ENCODE peak calls at places on chromosomes 12 and 14, in four cellular contexts. P is GM10248, Y is A172, R is amniotic stem cell. G is an unnamed sample.

GRCh38 chr12:51959211-51959610 is 7.7 kb downstream of the ACVR1B start:
- DNase-seq in P (no peak), Y (no peak), R (no peak), G (no peak)

GRCh38 chr12:109989380-109989779 is 6.8 kb downstream of the GIT2 start:
- DNase-seq in P (no peak), Y (no peak), R (no peak), G (no peak)

GRCh38 chr14:90384543-90384911 is 12.3 kb upstream of the CALM1 start:
- DNase-seq in P (no peak), Y (no peak), R (no peak), G (no peak)

GRCh38 chr12:121365416-121366062 is 13.3 kb upstream of the ANAPC5 start:
- DNase-seq in P (no peak), Y (no peak), R (no peak), G (no peak)

GRCh38 chr12:99453831-99454538 is 193.6 kb upstream of the GARIN6 start:
- DNase-seq in P (no peak), Y (no peak), R (no peak), G (no peak)

GRCh38 chr14:37195327-37195726 is 2.4 kb upstream of the MIPOL1 start:
- DNase-seq in P (no peak), Y (peak; percentile 11), R (no peak), G (no peak)

GRCh38 chr14:68446243-68447040 is 346.4 kb downstream of the ZFP36L1 start:
- DNase-seq in P (no peak), Y (no peak), R (no peak), G (no peak)

GRCh38 chr12:116916714-116917114 is 6.0 kb downstream of the FBXW8 start:
- DNase-seq in P (peak; percentile 38), Y (peak; percentile 90), R (no peak), G (peak; percentile 79)

GRCh38 chr12:131103614-131104463 is 150.1 kb downstream of the ADGRD1 start:
- DNase-seq in P (no peak), Y (no peak), R (no peak), G (no peak)

GRCh38 chr12:53190108-53190729 is 9.5 kb upstream of the CSAD start:
- DNase-seq in P (peak; percentile 61), Y (peak; percentile 35), R (no peak), G (peak; percentile 62)

GRCh38 chr12:119727600-119728436 is 59.9 kb downstream of the PRKAB1 start:
- DNase-seq in P (no peak), Y (no peak), R (no peak), G (no peak)